ENCODE peak calls at places on chromosomes 6 and 20, in eight cellular contexts. T is astrocyte of the cerebellum, Z is GM23338, L is IMR-90, W is epithelial cell of esophagus, I is prostate gland, Y is GM06990, V is ascending aorta. N is an unnamed sample.

GRCh38 chr6:45746046-45746445 is 269.6 kb downstream of the CLIC5 start:
- DNase-seq in Y (no peak), Z (no peak), I (no peak), T (peak), V (no peak), L (peak), W (peak), N (no peak)

GRCh38 chr6:125421853-125422252 is 120.1 kb upstream of the HDDC2 start:
- DNase-seq in V (peak), L (no peak), T (no peak), Y (no peak), Z (peak), W (peak), I (no peak), N (peak)

GRCh38 chr20:49308875-49309274 is 31.0 kb upstream of the ZNFX1 start:
- DNase-seq in I (no peak), Z (no peak), Y (no peak), L (no peak), T (no peak), W (no peak), V (no peak), N (no peak)

GRCh38 chr20:48626226-48626937 is 201.4 kb downstream of the PREX1 start:
- DNase-seq in Y (no peak), T (no peak), W (no peak), V (no peak), L (peak), I (no peak), Z (no peak), N (no peak)

GRCh38 chr6:16639689-16640480 is 121.4 kb downstream of the ATXN1 start:
- DNase-seq in Y (peak), I (no peak), T (peak), V (no peak), Z (no peak), W (peak), L (peak), N (no peak)

GRCh38 chr20:11067359-11067758 is 393.6 kb upstream of the JAG1 start:
- DNase-seq in I (no peak), Y (no peak), W (no peak), V (no peak), T (no peak), Z (no peak), L (no peak), N (no peak)

GRCh38 chr20:10171864-10172751 is 46.5 kb upstream of the SNAP25 start:
- DNase-seq in Y (peak), T (no peak), L (peak), V (peak), W (peak), I (peak), Z (peak), N (peak)

GRCh38 chr6:22910370-22910769 is 341.0 kb downstream of the HDGFL1 start:
- DNase-seq in W (no peak), Y (no peak), V (no peak), I (no peak), L (no peak), T (no peak), Z (no peak), N (no peak)

GRCh38 chr6:166025149-166025898 is 142.3 kb downstream of the TBXT start:
- DNase-seq in I (no peak), W (no peak), Y (no peak), L (peak), V (no peak), T (peak), Z (no peak), N (no peak)

GRCh38 chr6:28941681-28942448 is 18.1 kb upstream of the TRIM27 start:
- DNase-seq in V (no peak), Y (no peak), Z (peak), I (peak), L (no peak), W (no peak), T (no peak), N (peak)

GRCh38 chr6:149723771-149724417 is 6.0 kb upstream of the LATS1 start:
- DNase-seq in Z (peak), W (peak), Y (no peak), L (peak), V (no peak), I (peak), T (peak), N (peak)

GRCh38 chr6:133634474-133634873 is 254.4 kb upstream of the TCF21 start:
- DNase-seq in V (no peak), W (no peak), Z (no peak), T (no peak), Y (no peak), L (no peak), I (no peak), N (no peak)

GRCh38 chr20:20518263-20518662 is 150.4 kb downstream of the INSM1 start:
- DNase-seq in W (no peak), Y (peak), I (no peak), L (no peak), Z (no peak), T (no peak), V (no peak), N (no peak)

GRCh38 chr20:50425076-50425475 is 85.1 kb upstream of the PTPN1 start:
- DNase-seq in W (peak), Y (no peak), L (no peak), T (no peak), Z (no peak), V (no peak), I (no peak), N (no peak)

GRCh38 chr6:16770701-16771569 is 9.7 kb upstream of the ATXN1 start:
- DNase-seq in V (peak), Y (peak), L (peak), W (peak), I (no peak), T (no peak), Z (peak), N (peak)

GRCh38 chr6:26251354-26252081 is 113.5 kb upstream of the BTN3A2 start:
- DNase-seq in I (peak), Y (peak), Z (peak), W (peak), V (peak), L (peak), T (peak), N (peak)

GRCh38 chr6:168368063-168368835 is 48.7 kb upstream of the DACT2 start:
- DNase-seq in Z (no peak), T (no peak), W (no peak), Y (no peak), I (no peak), L (no peak), V (no peak), N (no peak)
- TF ChIP-seq CTCF in Z (no peak), T (no peak), W (no peak), Y (no peak), I (no peak), L (no peak), V (no peak), N (no peak)

DNA sequence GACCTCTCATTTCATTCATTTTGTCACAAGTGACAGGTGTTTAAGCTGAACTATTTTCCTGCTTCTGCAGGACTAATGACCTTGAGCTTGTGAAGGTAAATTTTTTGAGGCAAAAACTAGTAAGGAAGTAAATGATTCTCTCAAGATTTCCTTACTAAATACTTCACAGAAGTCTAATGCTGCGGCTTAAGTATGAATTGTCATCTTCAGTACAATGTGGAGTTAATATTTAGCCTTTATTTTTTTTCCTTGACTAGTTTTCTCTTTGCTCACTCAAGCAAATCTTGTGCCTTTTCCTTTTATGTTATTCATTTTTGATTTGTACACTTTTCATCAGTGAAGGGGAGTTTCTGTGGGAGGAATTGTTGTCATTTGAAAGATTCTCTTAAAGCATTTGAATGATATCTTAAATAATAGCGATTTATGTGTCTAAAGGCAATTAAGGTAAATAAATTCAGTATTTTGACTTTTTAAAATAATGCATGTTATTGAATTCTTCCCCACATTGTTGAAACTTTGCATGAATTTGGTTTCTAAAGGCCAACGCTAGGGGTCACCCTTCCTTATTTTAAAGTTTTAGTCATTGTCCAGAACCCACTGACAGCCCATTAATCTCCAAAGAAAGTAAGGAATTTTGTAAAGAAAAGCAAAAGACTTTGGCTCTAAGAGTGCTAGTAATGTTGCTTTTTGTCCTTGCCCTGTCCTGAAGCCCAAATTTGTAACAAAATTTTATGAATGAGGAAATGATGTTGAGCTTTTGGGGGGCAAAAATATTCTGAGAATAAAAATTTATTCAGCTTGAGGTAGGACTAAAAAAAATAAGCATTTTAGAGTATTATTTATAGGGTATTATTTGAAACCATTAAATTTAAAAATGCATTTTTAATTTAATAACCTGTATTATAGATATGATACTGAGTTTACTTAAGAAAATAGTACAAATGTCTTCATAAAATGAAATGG is 157.4 kb upstream of the LAMA2 start:
- DNase-seq in Y (no peak), V (no peak), W (peak), T (peak), I (no peak), Z (peak), L (peak), N (peak)
- TF ChIP-seq CTCF in Y (peak), V (peak), W (peak), T (peak), I (peak), Z (peak), L (peak), N (peak)

GRCh38 chr20:53579581-53580375 is 13.9 kb downstream of the ZNF217 start:
- DNase-seq in L (peak), V (peak), Z (no peak), I (peak), T (no peak), W (peak), Y (no peak), N (no peak)
- TF ChIP-seq CTCF in L (no peak), V (no peak), Z (no peak), I (no peak), T (no peak), W (no peak), Y (peak), N (no peak)

DNA sequence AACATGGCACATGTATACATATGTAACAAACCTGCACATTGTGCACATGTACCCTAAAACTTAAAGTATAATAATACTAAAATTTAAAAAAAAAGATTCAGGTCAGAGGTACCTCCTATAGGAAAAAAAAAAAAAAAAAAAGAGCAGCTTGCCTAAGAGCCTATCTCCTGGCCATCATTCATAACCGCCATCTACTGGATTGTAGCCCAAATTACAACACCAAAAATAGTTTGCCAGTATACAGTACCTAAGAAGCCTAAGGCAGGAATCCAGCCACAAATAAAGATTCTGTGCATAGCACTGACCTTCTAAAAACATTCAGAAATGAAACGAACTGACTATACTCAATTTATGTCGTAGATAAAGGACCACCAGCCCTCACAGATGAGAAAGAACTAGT is 438.4 kb upstream of the ADGRB3 start:
- DNase-seq in T (no peak), Y (no peak), L (no peak), V (no peak), I (no peak), Z (peak), W (peak), N (no peak)
- TF ChIP-seq CTCF in T (no peak), Y (peak), L (no peak), V (no peak), I (no peak), Z (peak), W (peak), N (no peak)

GRCh38 chr6:106556368-106556960 is 72.8 kb downstream of the RTN4IP1 start:
- DNase-seq in W (no peak), Z (no peak), T (peak), L (peak), V (no peak), I (no peak), Y (no peak), N (no peak)
- TF ChIP-seq CTCF in W (no peak), Z (no peak), T (peak), L (peak), V (peak), I (peak), Y (peak), N (no peak)

DNA sequence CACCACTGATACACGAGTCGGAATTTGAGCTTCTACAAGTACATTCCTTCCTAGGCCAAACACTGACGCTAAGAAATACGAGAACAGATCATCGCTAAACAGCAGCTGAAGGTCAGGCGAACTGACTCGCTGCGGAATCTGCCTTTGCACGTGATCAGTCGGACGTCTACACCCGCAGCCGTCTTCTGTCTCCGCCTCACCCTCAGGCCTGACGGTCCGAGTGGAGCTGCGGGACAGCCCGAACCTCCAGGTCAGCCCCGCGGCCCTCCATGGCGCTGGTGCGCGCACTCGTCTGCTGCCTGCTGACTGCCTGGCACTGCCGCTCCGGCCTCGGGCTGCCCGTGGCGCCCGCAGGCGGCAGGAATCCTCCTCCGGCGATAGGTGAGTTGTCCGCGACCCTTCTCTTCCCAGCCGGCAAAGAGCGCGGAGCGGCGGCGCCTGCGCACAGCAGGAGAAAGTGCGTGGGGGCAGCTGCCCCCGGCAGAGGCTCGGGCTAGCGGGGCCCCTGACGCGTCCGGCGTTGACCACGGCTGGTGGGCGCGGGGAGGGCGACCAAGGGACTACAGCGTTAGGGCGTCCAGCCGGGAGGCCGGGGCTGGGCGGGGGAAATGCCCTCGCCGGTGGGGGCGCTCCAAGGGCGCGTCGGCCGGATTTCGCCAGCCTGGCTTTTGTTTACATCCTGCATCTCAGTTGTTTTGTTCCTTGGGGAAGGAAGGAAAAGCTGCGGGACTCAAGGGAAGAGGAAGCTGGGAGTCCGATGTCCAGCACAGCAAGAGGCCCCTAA is at the start of gene SMPDL3A:
- DNase-seq in T (peak), V (peak), W (peak), Z (peak), L (peak), I (peak), Y (peak), N (peak)
- TF ChIP-seq CTCF in T (peak), V (no peak), W (no peak), Z (peak), L (peak), I (peak), Y (peak), N (peak)

DNA sequence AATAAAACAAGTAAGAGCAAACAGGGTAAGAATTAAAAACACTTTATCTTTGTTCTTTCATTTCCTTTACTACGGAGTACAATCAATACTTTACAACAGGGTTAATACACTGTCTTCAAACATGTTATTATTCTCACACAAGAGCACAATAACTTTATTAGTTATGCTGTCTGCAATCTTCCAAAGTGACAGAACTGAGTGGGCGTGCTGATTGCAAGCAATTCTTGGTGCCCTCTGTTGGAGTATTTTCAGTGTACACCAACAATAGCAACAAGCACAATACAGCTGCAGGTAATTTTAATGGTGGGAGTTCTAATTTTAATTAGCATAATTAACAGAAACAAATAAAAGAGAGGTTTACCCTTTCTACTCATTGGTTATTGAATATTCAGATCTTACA is 33.9 kb upstream of the PTPRK start:
- DNase-seq in T (no peak), Z (no peak), L (no peak), V (no peak), W (peak), Y (no peak), I (no peak), N (no peak)
- TF ChIP-seq CTCF in T (peak), Z (no peak), L (peak), V (no peak), W (peak), Y (no peak), I (no peak), N (no peak)

GRCh38 chr6:33481192-33481591 is 26.8 kb downstream of the ZBTB9 start:
- DNase-seq in T (no peak), Z (no peak), L (no peak), W (no peak), I (no peak), V (no peak), Y (no peak), N (no peak)
- TF ChIP-seq CTCF in T (peak), Z (no peak), L (no peak), W (no peak), I (no peak), V (no peak), Y (peak), N (no peak)

GRCh38 chr6:41371461-41371991 is 36.1 kb downstream of the NCR2 start:
- DNase-seq in W (peak), V (no peak), I (no peak), Y (peak), T (peak), L (peak), Z (peak), N (peak)
- TF ChIP-seq CTCF in W (no peak), V (no peak), I (no peak), Y (no peak), T (peak), L (peak), Z (peak), N (no peak)